ENCODE peak calls at places on chromosomes 11 and 22, in four cellular contexts. A, F, I and V are unnamed samples.

GRCh38 chr11:78030429-78031325 is 7.6 kb upstream of the KCTD14 start:
- DNase-seq in A (peak), I (no peak), F (no peak), V (no peak)

GRCh38 chr22:18076060-18076497 is 1.7 kb upstream of the PEX26 start:
- DNase-seq in I (peak), A (peak), F (no peak), V (peak)

GRCh38 chr22:30123463-30123862 is 43.2 kb downstream of the HORMAD2 start:
- DNase-seq in I (no peak), A (no peak), F (no peak), V (no peak)

GRCh38 chr22:43370045-43370444 is 26.9 kb upstream of the SCUBE1 start:
- DNase-seq in F (no peak), A (no peak), I (no peak), V (no peak)

GRCh38 chr11:65615950-65616574 is 486 bp downstream of the PCNX3 start:
- DNase-seq in A (peak), I (peak), F (no peak), V (peak)

GRCh38 chr11:79196950-79197349 is 243.9 kb downstream of the TENM4 start:
- DNase-seq in I (no peak), A (no peak), F (no peak), V (no peak)

GRCh38 chr11:119284344-119285157 is 32.4 kb downstream of the MCAM start:
- DNase-seq in I (peak), A (no peak), F (no peak), V (peak)

GRCh38 chr11:3855808-3856491 is 486 bp downstream of the STIM1 start:
- DNase-seq in A (peak), I (peak), F (no peak), V (no peak)

GRCh38 chr11:117232911-117233409 is 489 bp downstream of the RNF214 start:
- DNase-seq in F (no peak), A (no peak), I (peak), V (peak)

GRCh38 chr11:14119357-14119756 is 156.8 kb downstream of the SPON1 start:
- DNase-seq in A (no peak), F (no peak), I (peak), V (no peak)

GRCh38 chr22:31651667-31652066 is 10.3 kb downstream of the PISD start:
- DNase-seq in F (no peak), A (no peak), I (no peak), V (no peak)

GRCh38 chr11:63901660-63902059 is 15.3 kb downstream of the RCOR2 start:
- DNase-seq in I (peak), A (no peak), F (no peak), V (no peak)
- TF ChIP-seq CTCF in I (peak), A (no peak), F (no peak), V (no peak)

DNA sequence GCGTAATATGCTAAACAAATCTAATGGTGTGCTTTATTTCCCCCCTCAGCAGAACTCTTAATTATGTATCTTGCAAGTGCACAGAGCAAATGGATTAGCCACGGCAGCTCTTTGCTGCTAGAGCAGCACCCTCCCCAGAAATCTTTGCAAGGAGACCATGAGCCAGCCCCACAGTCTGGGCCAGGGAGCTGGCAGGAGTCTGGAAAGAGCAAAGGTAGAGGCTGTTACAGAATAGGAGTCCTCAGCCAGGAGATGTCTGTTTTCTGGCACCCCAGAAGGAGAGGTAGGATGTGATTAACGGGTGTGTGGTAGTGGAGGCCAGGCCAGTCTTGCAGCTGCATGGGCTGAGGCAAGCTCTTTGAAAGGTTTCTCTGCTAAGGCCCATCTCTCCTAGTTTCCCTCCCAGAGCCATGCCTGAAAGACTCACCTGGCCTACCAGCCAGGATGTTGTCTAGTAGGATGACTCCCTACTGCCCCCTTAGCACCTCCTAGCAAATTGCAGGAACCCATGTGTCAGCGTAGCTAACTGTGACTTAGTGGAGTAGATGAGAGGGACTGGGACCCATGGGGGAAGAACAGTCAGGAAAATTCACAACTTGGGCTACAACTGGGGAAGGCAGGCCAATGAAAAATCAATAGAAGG is 557.2 kb downstream of the BUD13 start:
- DNase-seq in A (no peak), I (no peak), F (no peak), V (no peak)
- TF ChIP-seq CTCF in A (no peak), I (peak), F (no peak), V (peak)

DNA sequence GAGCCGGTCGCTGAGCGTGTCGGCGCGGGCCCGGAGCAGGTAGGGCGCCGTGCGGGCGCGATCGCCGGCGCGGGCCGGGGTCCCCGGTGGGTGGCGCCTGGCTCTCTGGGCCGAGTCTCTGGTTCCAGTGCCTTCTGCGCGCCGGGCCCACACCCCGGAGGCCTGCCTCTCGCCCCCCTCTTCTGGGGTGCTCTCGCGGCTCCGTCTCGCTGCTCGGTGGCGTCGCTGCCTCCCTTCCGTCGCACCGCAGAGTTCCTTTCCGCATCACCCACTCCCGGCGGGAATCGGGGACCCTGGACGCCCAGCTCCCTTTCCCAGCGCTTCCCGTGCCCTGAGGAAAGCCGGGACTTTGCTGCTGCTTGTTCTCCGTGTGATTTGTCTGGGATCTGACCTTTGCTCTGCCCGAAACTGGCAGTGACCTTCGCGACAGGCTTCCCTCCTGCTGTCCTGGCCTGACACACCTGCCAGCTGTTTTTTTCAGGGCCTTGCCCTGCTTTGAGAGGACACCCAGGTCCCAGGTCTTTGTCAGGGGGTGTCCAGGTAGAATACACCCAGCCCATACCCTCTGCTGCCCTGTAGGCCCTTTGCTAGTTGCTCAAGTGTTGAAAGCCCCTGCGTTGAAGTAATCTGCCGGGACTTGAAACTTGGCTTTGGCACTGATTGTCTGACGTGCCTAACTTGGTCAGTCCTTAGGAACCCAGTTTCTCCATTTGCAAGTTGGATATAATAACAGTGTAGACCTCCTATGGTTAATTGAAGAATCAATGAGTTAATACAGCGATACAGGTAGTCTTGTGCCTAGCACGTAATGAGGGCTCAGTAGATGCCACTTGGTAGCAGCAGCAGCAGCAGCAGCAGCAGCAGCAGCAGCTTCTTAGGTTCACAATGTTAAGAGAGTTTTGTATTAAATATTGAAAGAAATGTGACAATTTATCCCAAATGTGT is 791 bp downstream of the FDX1 start:
- DNase-seq in A (peak), F (no peak), I (peak), V (peak)
- TF ChIP-seq CTCF in A (no peak), F (no peak), I (peak), V (no peak)

GRCh38 chr11:19603771-19604170 is 108.9 kb upstream of the NAV2 start:
- DNase-seq in I (no peak), F (no peak), A (no peak), V (no peak)

GRCh38 chr11:19602906-19603305 is 109.7 kb upstream of the NAV2 start:
- DNase-seq in F (no peak), I (no peak), A (no peak), V (no peak)

GRCh38 chr11:19604679-19605375 is 107.8 kb upstream of the NAV2 start:
- DNase-seq in A (no peak), I (no peak), F (no peak), V (no peak)

GRCh38 chr11:19601235-19601634 is 111.4 kb upstream of the NAV2 start:
- DNase-seq in A (no peak), I (no peak), F (no peak), V (no peak)

DNA sequence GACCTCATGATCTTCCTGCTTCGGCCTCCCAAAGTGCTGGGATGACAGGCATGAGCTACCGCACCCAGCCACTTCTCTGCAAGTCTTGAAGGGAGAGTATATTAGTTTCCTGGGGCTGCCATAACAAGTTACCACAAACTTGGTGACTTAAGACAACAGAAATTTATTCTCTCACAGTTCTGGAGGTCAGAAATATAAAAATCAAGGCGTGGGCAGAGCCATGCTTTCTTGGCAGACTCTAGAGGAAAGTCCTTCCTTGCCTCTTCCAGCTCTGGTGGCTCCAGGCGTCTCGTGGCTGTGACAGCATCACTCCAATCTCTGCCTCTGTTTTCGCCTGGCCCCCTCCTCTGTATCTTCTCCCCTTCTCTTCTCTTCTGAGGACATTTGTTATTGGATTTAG is 110.2 kb upstream of the NAV2 start:
- DNase-seq in F (no peak), I (no peak), A (no peak), V (no peak)
- TF ChIP-seq CTCF in F (no peak), I (no peak), A (no peak), V (no peak)

GRCh38 chr22:45757068-45757467 is 85.4 kb downstream of the ATXN10 start:
- DNase-seq in F (no peak), A (no peak), I (no peak), V (no peak)
- TF ChIP-seq CTCF in F (no peak), A (no peak), I (no peak), V (no peak)

DNA sequence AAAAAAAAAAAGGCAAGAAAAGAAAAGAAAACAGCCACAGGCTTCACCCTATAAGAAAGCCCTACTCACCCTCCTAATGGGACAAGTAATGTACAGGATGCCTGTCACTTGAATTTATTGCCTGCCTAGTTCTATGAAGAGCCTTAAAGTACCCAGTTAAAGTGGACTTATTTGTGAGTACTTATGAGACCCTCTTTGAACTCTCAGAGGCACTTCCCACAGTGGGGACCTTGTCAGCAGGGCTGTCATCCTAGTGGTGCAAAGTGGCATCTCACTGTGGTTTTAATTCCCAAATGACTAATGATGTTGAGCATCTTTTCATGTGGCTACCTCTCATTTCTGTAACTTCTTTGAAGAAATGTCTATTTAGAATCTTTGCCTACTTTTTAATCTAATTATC is 41.8 kb upstream of the BARX2 start:
- DNase-seq in F (no peak), I (peak), A (no peak), V (no peak)
- TF ChIP-seq CTCF in F (no peak), I (no peak), A (no peak), V (no peak)